ENCODE peak calls at places on chromosomes 6 and 20, in five cellular contexts. T, B, O, F and H are unnamed samples.

GRCh38 chr6:169250660-169251059 is 3.0 kb downstream of the THBS2 start:
- DNase-seq in O (no peak), T (no peak), B (peak; percentile 95), F (peak; percentile 21), H (no peak)

GRCh38 chr6:169752074-169752623 is 727 bp downstream of the ERMARD start:
- DNase-seq in T (no peak), B (no peak), O (no peak), F (no peak), H (peak; percentile 30)

GRCh38 chr6:711925-712324 is 19.0 kb upstream of the EXOC2 start:
- DNase-seq in O (no peak), T (no peak), F (no peak), B (no peak), H (no peak)

GRCh38 chr6:109239918-109240321 is 142.3 kb downstream of the CD164 start:
- DNase-seq in T (no peak), B (no peak), O (no peak), F (no peak), H (no peak)

GRCh38 chr6:111663692-111664564 is 58.2 kb upstream of the TRAF3IP2 start:
- DNase-seq in F (no peak), B (peak; percentile 38), O (no peak), T (peak; percentile 75), H (peak; percentile 70)

GRCh38 chr6:150813993-150814359 is 51.5 kb upstream of the MTHFD1L start:
- DNase-seq in B (peak; percentile 43), O (no peak), T (no peak), F (no peak), H (no peak)

GRCh38 chr6:24344981-24345380 is 12.9 kb downstream of the DCDC2 start:
- DNase-seq in O (no peak), F (no peak), B (no peak), T (no peak), H (no peak)

GRCh38 chr20:2585811-2586210 is 49.4 kb downstream of the TMC2 start:
- DNase-seq in T (no peak), O (no peak), F (no peak), B (peak; percentile 72), H (no peak)

GRCh38 chr6:30075094-30075986 is at the start of gene RNF39:
- DNase-seq in B (no peak), O (no peak), T (no peak), F (no peak), H (peak; percentile 67)

GRCh38 chr6:7235712-7236311 is 77.2 kb downstream of the SSR1 start:
- DNase-seq in O (no peak), F (peak; percentile 79), B (no peak), T (no peak), H (no peak)

GRCh38 chr6:166830185-166830890 is 126.0 kb downstream of the RNASET2 start:
- DNase-seq in F (no peak), O (no peak), T (no peak), B (no peak), H (no peak)

GRCh38 chr6:35072698-35073055 is 68.5 kb downstream of the TCP11 start:
- DNase-seq in O (no peak), B (no peak), F (no peak), T (no peak), H (no peak)

GRCh38 chr6:139583420-139583819 is 209.0 kb upstream of the CITED2 start:
- DNase-seq in B (peak; percentile 51), F (no peak), O (no peak), T (no peak), H (no peak)

GRCh38 chr6:9064156-9064555 is 628.8 kb upstream of the SLC35B3 start:
- DNase-seq in F (no peak), O (no peak), B (no peak), T (no peak), H (no peak)

GRCh38 chr20:1367479-1367878 is 25.4 kb downstream of the FKBP1A start:
- DNase-seq in F (no peak), B (no peak), T (no peak), O (no peak), H (no peak)
- TF ChIP-seq POLR2A in F (no peak), B (peak; percentile 13), T (no peak), O (no peak), H (no peak)

DNA sequence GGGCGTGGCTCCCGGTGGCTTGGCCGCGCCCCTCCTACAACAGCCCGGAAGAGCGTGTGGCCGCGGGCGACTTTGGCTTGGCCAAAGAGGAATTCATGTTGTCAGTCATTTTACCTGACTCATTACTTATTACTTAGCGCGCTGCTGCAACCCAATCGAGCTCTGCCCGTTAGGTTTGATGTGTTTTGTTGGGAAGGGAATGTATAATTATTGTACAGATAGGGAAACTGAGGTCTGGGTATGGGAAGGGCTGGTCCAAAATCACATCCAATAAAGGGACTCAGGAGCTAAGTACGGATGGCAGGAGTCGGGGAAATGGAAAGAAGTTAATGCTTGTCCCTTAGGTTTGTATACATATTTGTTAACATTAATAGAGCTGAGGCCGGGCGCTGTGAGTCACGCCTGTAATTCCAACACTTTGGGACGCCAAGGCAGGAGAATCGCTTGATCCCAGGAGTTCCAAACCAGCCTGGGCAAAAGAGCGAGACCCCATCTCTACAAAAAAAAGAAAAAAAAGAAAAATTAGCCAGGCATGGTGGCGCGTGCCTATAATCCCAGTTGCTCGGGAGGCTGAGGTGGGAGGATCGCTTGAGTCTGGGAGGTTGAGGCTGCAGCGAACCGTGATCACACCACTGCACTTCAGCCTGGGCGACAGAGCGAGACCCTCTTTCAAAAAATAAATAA is 639 bp upstream of the ZNF335 start:
- DNase-seq in F (no peak), T (no peak), B (no peak), O (no peak), H (no peak)
- H3K4me3 ChIP-seq in F (peak overlapping the region; percentile 77), T (peak overlapping the region; percentile 59), B (peak overlapping the region; percentile 67), O (peak overlapping the region; percentile 77), H (peak overlapping the region; percentile 90)

GRCh38 chr20:37204056-37204455 is 24.7 kb upstream of the MROH8 start:
- DNase-seq in O (no peak), F (no peak), B (no peak), T (no peak), H (no peak)

GRCh38 chr20:37205130-37205529 is 25.8 kb upstream of the MROH8 start:
- DNase-seq in F (no peak), O (no peak), B (no peak), T (no peak), H (no peak)

GRCh38 chr20:37207176-37207575 is 27.8 kb upstream of the MROH8 start:
- DNase-seq in O (no peak), F (no peak), B (no peak), T (no peak), H (peak; percentile 51)

GRCh38 chr20:37209661-37210314 is 30.4 kb upstream of the MROH8 start:
- DNase-seq in B (no peak), F (no peak), T (no peak), O (no peak), H (no peak)

DNA sequence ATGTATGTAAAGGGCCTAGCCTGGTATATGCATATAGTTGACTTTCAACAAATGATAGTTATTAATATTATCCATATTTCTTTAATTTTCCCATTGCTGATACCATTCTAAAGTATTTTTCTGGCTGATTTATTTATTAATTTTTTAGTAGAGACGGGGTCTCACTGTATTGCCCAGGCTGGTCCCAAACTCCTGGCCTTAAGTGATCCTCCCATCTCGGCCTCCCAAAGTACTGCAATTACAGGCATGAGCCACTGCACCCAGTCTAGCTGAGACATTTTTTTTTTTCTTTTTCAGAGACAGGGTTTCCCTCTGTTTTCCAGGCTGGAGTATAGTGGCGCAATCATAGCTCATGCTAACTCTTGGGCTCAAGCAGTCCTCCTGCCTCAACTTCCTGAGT is 29.8 kb upstream of the MROH8 start:
- DNase-seq in B (no peak), F (no peak), T (no peak), O (no peak), H (no peak)
- H3K36me3 ChIP-seq in B (peaks cover 52% of the 10 kb centered on the region), F (peaks cover 100% of the 10 kb centered on the region), T (no peaks in the 10 kb centered on the region), O (peaks cover 100% of the 10 kb centered on the region), H (no peaks in the 10 kb centered on the region)

GRCh38 chr6:144151010-144151727 is 852 bp downstream of the STX11 start:
- DNase-seq in O (no peak), T (no peak), B (no peak), F (no peak), H (peak; percentile 28)

GRCh38 chr6:144149558-144149893 is 791 bp upstream of the STX11 start:
- DNase-seq in B (no peak), T (no peak), F (no peak), O (no peak), H (peak; percentile 26)

GRCh38 chr6:144148891-144149290 is 1.4 kb upstream of the STX11 start:
- DNase-seq in B (peak; percentile 26), O (no peak), F (no peak), T (no peak), H (no peak)

GRCh38 chr6:144150673-144151009 is 324 bp downstream of the STX11 start:
- DNase-seq in T (no peak), B (peak; percentile 18), F (no peak), O (no peak), H (peak; percentile 33)

DNA sequence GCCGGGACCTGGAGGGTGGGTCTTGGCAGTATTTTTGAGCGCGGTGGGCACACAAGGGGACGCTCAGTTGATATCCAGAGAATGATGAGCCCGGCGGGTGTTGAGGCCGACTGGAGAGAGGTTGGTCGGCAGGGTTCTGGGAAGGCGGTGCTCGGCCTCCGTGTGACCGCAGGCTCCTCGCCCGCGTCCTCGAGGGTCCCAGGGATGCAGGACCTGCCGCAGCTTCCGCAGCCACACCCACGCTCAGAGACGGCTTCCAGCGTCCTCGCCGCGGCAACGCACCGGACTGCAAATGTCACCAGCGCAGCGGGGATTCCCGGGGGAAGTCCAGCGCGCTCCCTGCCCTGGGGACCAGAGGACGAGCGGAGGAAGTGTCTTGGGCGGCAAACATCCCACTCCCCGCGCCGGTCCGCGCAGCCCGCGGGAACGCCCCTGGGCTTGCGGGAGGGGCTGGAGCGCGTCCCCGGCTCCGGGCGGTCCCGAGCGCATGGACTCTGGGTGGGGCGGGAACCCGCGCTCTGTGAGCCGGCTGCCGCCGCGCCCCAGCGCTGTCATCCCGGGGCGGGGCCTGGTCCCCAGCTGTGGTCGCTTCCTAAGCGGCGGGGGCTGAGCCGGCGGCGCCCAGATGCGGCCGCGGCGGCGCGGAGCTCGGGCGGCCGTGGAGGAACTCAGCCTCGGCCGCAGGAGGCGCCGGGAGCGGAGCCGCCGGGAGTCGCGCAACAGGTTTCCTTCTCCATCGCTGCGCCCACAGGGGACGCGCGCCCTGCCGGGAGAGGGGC is at the start of gene STX11:
- DNase-seq in T (peak; percentile 50), F (peak; percentile 67), B (peak; percentile 29), O (no peak), H (peak; percentile 75)
- TF ChIP-seq POLR2A in T (no peak), F (no peak), B (no peak), O (no peak), H (no peak)

GRCh38 chr6:106637051-106637717 is 7.8 kb downstream of the QRSL1 start:
- DNase-seq in F (no peak), T (no peak), O (no peak), B (no peak), H (no peak)
- H3K4me3 ChIP-seq in F (no peak overlapping the region), T (no peak overlapping the region), O (no peak overlapping the region), B (no peak overlapping the region), H (no peak overlapping the region)

GRCh38 chr20:62197321-62197720 is 14.5 kb downstream of the MTG2 start:
- DNase-seq in O (no peak), T (no peak), B (no peak), F (no peak), H (no peak)
- H3K36me3 ChIP-seq in O (peaks cover 99% of the 10 kb centered on the region), T (no peaks in the 10 kb centered on the region), B (peaks cover 53% of the 10 kb centered on the region), F (peaks cover 99% of the 10 kb centered on the region), H (no peaks in the 10 kb centered on the region)

GRCh38 chr6:113970808-113971676 is at the start of gene HDAC2:
- DNase-seq in O (peak; percentile 30), B (peak; percentile 77), T (peak; percentile 85), F (peak; percentile 86), H (peak; percentile 86)
- TF ChIP-seq POLR2A in O (no peak), B (peak; percentile 53), T (no peak), F (no peak), H (no peak)